ENCODE peak calls at places on chromosome X, in seven cellular contexts. One of them, this sample, is unnamed.

GRCh38 chrX:41692162-41692749 is 3.5 kb downstream of the GPR34 start:
- DNase-seq in activated T-cell treated with anti-CD3 and anti-CD28 coated beads, Interleukin-2, amount 50 U/mL, for 48 hours: no peak
- DNase-seq in foreskin fibroblast: no peak
- DNase-seq in GM19239: no peak
- DNase-seq in NCI-H2081 treated with DMSO at 0.1 percent for 48 hours: no peak
- DNase-seq in GM23248: peak; percentile 40
- DNase-seq in natural killer cell: no peak
- DNase-seq in this sample: no peak

GRCh38 chrX:120087289-120088017 is 10.0 kb upstream of the RHOXF2B start:
- DNase-seq in NCI-H2081 treated with DMSO at 0.1 percent for 48 hours: no peak
- DNase-seq in GM19239: no peak
- DNase-seq in foreskin fibroblast: no peak
- DNase-seq in natural killer cell: no peak
- DNase-seq in GM23248: no peak
- DNase-seq in activated T-cell treated with anti-CD3 and anti-CD28 coated beads, Interleukin-2, amount 50 U/mL, for 48 hours: no peak
- DNase-seq in this sample: no peak

GRCh38 chrX:18353931-18354368 is 538 bp downstream of the SCML2 start:
- DNase-seq in GM19239: no peak
- DNase-seq in GM23248: peak; percentile 30
- DNase-seq in NCI-H2081 treated with DMSO at 0.1 percent for 48 hours: no peak
- DNase-seq in foreskin fibroblast: no peak
- DNase-seq in activated T-cell treated with anti-CD3 and anti-CD28 coated beads, Interleukin-2, amount 50 U/mL, for 48 hours: peak; percentile 22
- DNase-seq in natural killer cell: no peak
- DNase-seq in this sample: peak; percentile 17

GRCh38 chrX:12065251-12065650 is 73.0 kb upstream of the FRMPD4 start:
- DNase-seq in activated T-cell treated with anti-CD3 and anti-CD28 coated beads, Interleukin-2, amount 50 U/mL, for 48 hours: no peak
- DNase-seq in foreskin fibroblast: no peak
- DNase-seq in natural killer cell: no peak
- DNase-seq in NCI-H2081 treated with DMSO at 0.1 percent for 48 hours: no peak
- DNase-seq in GM19239: no peak
- DNase-seq in GM23248: peak; percentile 14
- DNase-seq in this sample: no peak

GRCh38 chrX:70353524-70353923 is 63.6 kb downstream of the KIF4A start:
- DNase-seq in GM19239: no peak
- DNase-seq in activated T-cell treated with anti-CD3 and anti-CD28 coated beads, Interleukin-2, amount 50 U/mL, for 48 hours: no peak
- DNase-seq in foreskin fibroblast: no peak
- DNase-seq in NCI-H2081 treated with DMSO at 0.1 percent for 48 hours: no peak
- DNase-seq in natural killer cell: no peak
- DNase-seq in GM23248: no peak
- DNase-seq in this sample: no peak

GRCh38 chrX:104137496-104137895 is 19.3 kb downstream of the SLC25A53 start:
- DNase-seq in activated T-cell treated with anti-CD3 and anti-CD28 coated beads, Interleukin-2, amount 50 U/mL, for 48 hours: no peak
- DNase-seq in GM23248: peak; percentile 30
- DNase-seq in NCI-H2081 treated with DMSO at 0.1 percent for 48 hours: no peak
- DNase-seq in natural killer cell: no peak
- DNase-seq in foreskin fibroblast: no peak
- DNase-seq in GM19239: no peak
- DNase-seq in this sample: no peak

GRCh38 chrX:150364347-150365050 is 1.4 kb downstream of the MAMLD1 start:
- DNase-seq in natural killer cell: no peak
- DNase-seq in GM23248: peak; percentile 54
- DNase-seq in GM19239: no peak
- DNase-seq in activated T-cell treated with anti-CD3 and anti-CD28 coated beads, Interleukin-2, amount 50 U/mL, for 48 hours: peak; percentile 40
- DNase-seq in NCI-H2081 treated with DMSO at 0.1 percent for 48 hours: no peak
- DNase-seq in foreskin fibroblast: no peak
- DNase-seq in this sample: peak; percentile 17

GRCh38 chrX:40057405-40057804 is 40.4 kb downstream of the BCOR start:
- DNase-seq in foreskin fibroblast: no peak
- DNase-seq in GM23248: no peak
- DNase-seq in NCI-H2081 treated with DMSO at 0.1 percent for 48 hours: no peak
- DNase-seq in activated T-cell treated with anti-CD3 and anti-CD28 coated beads, Interleukin-2, amount 50 U/mL, for 48 hours: no peak
- DNase-seq in natural killer cell: no peak
- DNase-seq in GM19239: no peak
- DNase-seq in this sample: no peak

This sample was measured in stimulated activated naive CD8-positive, alpha-beta T cell treated with anti-CD3 and anti-CD28 coated beads, Interleukin-15, Interleukin-2, amounts not matched to agents 100 U/mL and 50 U/mL, for 24 hours.